ENCODE peak calls at places on chromosome 16, in seven cellular contexts. E, U, P, G, L, K and M are unnamed samples.

GRCh38 chr16:13780406-13780805 is 139.5 kb upstream of the ERCC4 start:
- DNase-seq in P (no peak), G (no peak), L (no peak), U (no peak), E (no peak), K (no peak), M (no peak)

GRCh38 chr16:50781043-50781442 is 39.2 kb downstream of the CYLD start:
- DNase-seq in L (no peak), E (no peak), G (no peak), U (no peak), K (no peak), P (no peak), M (no peak)

GRCh38 chr16:20803561-20804214 is 2.6 kb downstream of the ERI2 start:
- DNase-seq in E (no peak), L (no peak), K (no peak), G (no peak), U (no peak), P (no peak), M (no peak)

GRCh38 chr16:11316331-11317015 is 28.8 kb upstream of the RMI2 start:
- DNase-seq in G (no peak), E (no peak), K (no peak), P (no peak), L (no peak), U (no peak), M (peak; percentile 97)

GRCh38 chr16:78523212-78523995 is 423.9 kb downstream of the WWOX start:
- DNase-seq in U (no peak), G (no peak), K (peak; percentile 19), L (no peak), E (no peak), P (no peak), M (no peak)

GRCh38 chr16:89315791-89316581 is 98.5 kb downstream of the ZNF778 start:
- DNase-seq in G (no peak), K (no peak), L (no peak), P (peak; percentile 67), E (peak; percentile 37), U (no peak), M (peak; percentile 76)

GRCh38 chr16:72722552-72722951 is 325.4 kb downstream of the ZFHX3 start:
- DNase-seq in G (peak; percentile 7), U (no peak), P (no peak), E (no peak), L (no peak), K (no peak), M (no peak)

GRCh38 chr16:5328546-5328945 is 231.0 kb upstream of the EEF2KMT start:
- DNase-seq in K (no peak), U (no peak), L (no peak), G (no peak), E (no peak), P (no peak), M (no peak)

GRCh38 chr16:78180349-78180748 is 80.9 kb downstream of the WWOX start:
- DNase-seq in G (no peak), E (no peak), U (no peak), L (no peak), K (no peak), P (no peak), M (no peak)

GRCh38 chr16:48434653-48435318 is 49.6 kb upstream of the SIAH1 start:
- DNase-seq in K (no peak), G (no peak), U (no peak), L (no peak), P (no peak), E (no peak), M (no peak)

GRCh38 chr16:67459066-67459857 is 21.7 kb downstream of the ATP6V0D1 start:
- DNase-seq in L (no peak), G (no peak), U (no peak), E (no peak), K (no peak), P (no peak), M (no peak)

GRCh38 chr16:68592466-68593337 is 52.4 kb upstream of the CDH3 start:
- DNase-seq in G (no peak), E (no peak), U (no peak), K (no peak), L (no peak), P (no peak), M (no peak)

GRCh38 chr16:82175627-82176026 is 5.6 kb upstream of the MPHOSPH6 start:
- DNase-seq in P (no peak), K (no peak), E (no peak), L (no peak), U (no peak), G (no peak), M (no peak)

GRCh38 chr16:84501077-84501735 is 3.3 kb downstream of the MEAK7 start:
- DNase-seq in U (peak; percentile 14), K (no peak), E (no peak), G (no peak), P (peak; percentile 63), L (peak; percentile 86), M (peak; percentile 65)

GRCh38 chr16:84176192-84177053 is 10.4 kb downstream of the TAF1C start:
- DNase-seq in U (no peak), P (no peak), G (no peak), L (no peak), K (no peak), E (no peak), M (no peak)

GRCh38 chr16:4944333-4945281 is 7.7 kb upstream of the PPL start:
- DNase-seq in L (peak; percentile 92), E (peak; percentile 94), P (peak; percentile 100), G (peak; percentile 18), K (peak; percentile 61), U (peak; percentile 81), M (peak; percentile 98)

GRCh38 chr16:28930652-28931051 is 1.1 kb upstream of the CD19 start:
- DNase-seq in K (no peak), U (no peak), E (no peak), P (no peak), L (no peak), G (no peak), M (no peak)

GRCh38 chr16:80158766-80159165 is 382.0 kb upstream of the DYNLRB2 start:
- DNase-seq in G (no peak), K (no peak), L (no peak), U (no peak), E (no peak), P (no peak), M (no peak)

GRCh38 chr16:89314357-89314756 is 96.9 kb downstream of the ZNF778 start:
- DNase-seq in L (no peak), U (no peak), P (no peak), E (no peak), K (no peak), G (peak; percentile 61), M (no peak)

GRCh38 chr16:57791156-57791902 is 11.0 kb downstream of the KIFC3 start:
- DNase-seq in G (no peak), P (no peak), K (no peak), L (no peak), E (no peak), U (no peak), M (no peak)

GRCh38 chr16:21649196-21649595 is 3.2 kb downstream of the IGSF6 start:
- DNase-seq in E (no peak), K (no peak), U (no peak), L (no peak), P (no peak), G (no peak), M (no peak)

GRCh38 chr16:1734816-1735215 is 28.8 kb downstream of the MAPK8IP3 start:
- DNase-seq in K (no peak), U (no peak), L (no peak), G (no peak), P (no peak), E (no peak), M (no peak)

GRCh38 chr16:1773703-1774455 is 945 bp upstream of the MRPS34 start:
- DNase-seq in U (no peak), E (no peak), G (no peak), L (peak; percentile 9), P (no peak), K (no peak), M (no peak)

GRCh38 chr16:86129541-86129940 is 230.6 kb downstream of the IRF8 start:
- DNase-seq in K (no peak), G (no peak), P (no peak), L (no peak), U (no peak), E (no peak), M (peak; percentile 2)

GRCh38 chr16:35911899-35912298 is 2452.5 kb downstream of the TP53TG3F start:
- DNase-seq in U (no peak), P (no peak), K (no peak), E (no peak), L (no peak), G (no peak), M (no peak)